ENCODE peak calls at places on chromosomes 1 and 21, in six cellular contexts. P is tibial artery; Y is stomach; D is uterus; Q is naive thymus-derived CD4-positive, alpha-beta T cell; V is brain microvascular endothelial cell. I is an unnamed sample.

GRCh38 chr1:182235952-182236650 is 155.5 kb downstream of the GLUL start:
- DNase-seq in V (peak; percentile 9), Q (no peak), P (no peak), Y (no peak), D (no peak), I (no peak)

GRCh38 chr1:150562384-150563339 is 13.5 kb downstream of the ADAMTSL4 start:
- DNase-seq in D (no peak), Y (peak; percentile 51), V (no peak), Q (peak; percentile 74), P (no peak), I (no peak)

GRCh38 chr1:85448358-85448757 is 16.6 kb downstream of the DDAH1 start:
- DNase-seq in Q (no peak), V (peak; percentile 47), D (no peak), P (no peak), Y (no peak), I (no peak)

GRCh38 chr1:15337656-15338402 is 71.9 kb upstream of the EFHD2 start:
- DNase-seq in D (no peak), Q (no peak), Y (no peak), V (peak; percentile 82), P (peak; percentile 82), I (no peak)

GRCh38 chr1:22524481-22524880 is 38.8 kb upstream of the EPHA8 start:
- DNase-seq in D (no peak), P (no peak), V (no peak), Y (no peak), Q (no peak), I (no peak)

GRCh38 chr21:31173881-31174555 is 135.7 kb upstream of the KRTAP19-8 start:
- DNase-seq in V (no peak), Q (peak; percentile 47), D (no peak), Y (peak; percentile 38), P (peak; percentile 72), I (no peak)

GRCh38 chr1:184747089-184747955 is 7.3 kb downstream of the EDEM3 start:
- DNase-seq in Y (no peak), P (no peak), V (no peak), Q (no peak), D (no peak), I (no peak)

GRCh38 chr1:184818646-184819045 is 64.0 kb upstream of the EDEM3 start:
- DNase-seq in Q (no peak), D (no peak), Y (no peak), P (no peak), V (no peak), I (no peak)

GRCh38 chr1:208044568-208045241 is 133.8 kb upstream of the CD34 start:
- DNase-seq in P (no peak), D (no peak), Y (no peak), V (no peak), Q (no peak), I (no peak)

GRCh38 chr1:53982034-53982761 is 35.8 kb downstream of the LDLRAD1 start:
- DNase-seq in Q (no peak), P (no peak), Y (no peak), V (peak; percentile 36), D (peak; percentile 54), I (peak; percentile 63)

GRCh38 chr1:47371016-47371517 is 37.5 kb downstream of the CMPK1 start:
- DNase-seq in V (no peak), D (no peak), P (no peak), Y (no peak), Q (no peak), I (no peak)

GRCh38 chr1:34113887-34114286 is 51.1 kb downstream of the CSMD2 start:
- DNase-seq in P (no peak), Q (no peak), V (peak; percentile 1), D (no peak), Y (no peak), I (peak; percentile 33)

GRCh38 chr1:94887603-94888171 is 39.2 kb downstream of the CNN3 start:
- DNase-seq in D (no peak), V (no peak), Y (no peak), Q (no peak), P (no peak), I (peak; percentile 52)

GRCh38 chr1:25559996-25560395 is 16.6 kb downstream of the LDLRAP1 start:
- DNase-seq in V (no peak), Q (no peak), P (no peak), Y (no peak), D (no peak), I (no peak)

GRCh38 chr1:68331117-68331865 is 99.0 kb upstream of the WLS start:
- DNase-seq in D (no peak), Y (no peak), V (peak; percentile 67), P (no peak), Q (no peak), I (no peak)

GRCh38 chr1:155242805-155243358 is 12.4 kb downstream of the ENTREP3 start:
- DNase-seq in Q (no peak), V (no peak), P (no peak), D (no peak), Y (no peak), I (no peak)
- H3K36me3 ChIP-seq in Q (peaks cover 5% of the 10 kb centered on the region), V (peaks cover 10% of the 10 kb centered on the region), P (peaks cover 13% of the 10 kb centered on the region), D (no peaks in the 10 kb centered on the region), Y (peaks cover 26% of the 10 kb centered on the region), I (peaks cover 4% of the 10 kb centered on the region)

GRCh38 chr1:212287261-212287895 is 2.2 kb downstream of the PPP2R5A start:
- DNase-seq in P (no peak), Y (no peak), D (no peak), V (no peak), Q (no peak), I (no peak)
- H3K4me3 ChIP-seq in P (peak overlapping the region; percentile 83), Y (peak overlapping the region; percentile 78), D (peak overlapping the region; percentile 89), V (peak overlapping the region; percentile 70), Q (peak overlapping the region; percentile 96), I (no peak overlapping the region)

GRCh38 chr21:14528815-14529214 is 17.3 kb downstream of the SAMSN1 start:
- DNase-seq in Y (no peak), D (no peak), P (no peak), V (no peak), Q (no peak), I (no peak)

GRCh38 chr21:14530574-14530973 is 15.5 kb downstream of the SAMSN1 start:
- DNase-seq in P (no peak), V (no peak), D (no peak), Y (no peak), Q (no peak), I (no peak)

GRCh38 chr21:14526816-14527689 is 19.1 kb downstream of the SAMSN1 start:
- DNase-seq in Y (no peak), Q (no peak), P (no peak), V (no peak), D (no peak), I (no peak)

GRCh38 chr21:14526199-14526598 is 19.9 kb downstream of the SAMSN1 start:
- DNase-seq in D (no peak), V (no peak), Q (no peak), Y (no peak), P (no peak), I (no peak)

GRCh38 chr21:14527690-14528652 is 18.1 kb downstream of the SAMSN1 start:
- DNase-seq in Y (no peak), P (no peak), V (no peak), D (no peak), Q (no peak), I (no peak)
- H3K27ac ChIP-seq in Y (peak overlapping the region; percentile 10), P (no peak overlapping the region), V (no peak overlapping the region), D (no peak overlapping the region), Q (no peak overlapping the region), I (no peak overlapping the region)

GRCh38 chr21:46254208-46254975 is 25.8 kb upstream of the LSS start:
- DNase-seq in P (no peak), Y (no peak), V (no peak), D (no peak), Q (no peak), I (no peak)
- H3K36me3 ChIP-seq in P (peaks cover 94% of the 10 kb centered on the region), Y (peaks cover 100% of the 10 kb centered on the region), V (peaks cover 80% of the 10 kb centered on the region), D (no peaks in the 10 kb centered on the region), Q (peaks cover 96% of the 10 kb centered on the region), I (peaks cover 42% of the 10 kb centered on the region)

DNA sequence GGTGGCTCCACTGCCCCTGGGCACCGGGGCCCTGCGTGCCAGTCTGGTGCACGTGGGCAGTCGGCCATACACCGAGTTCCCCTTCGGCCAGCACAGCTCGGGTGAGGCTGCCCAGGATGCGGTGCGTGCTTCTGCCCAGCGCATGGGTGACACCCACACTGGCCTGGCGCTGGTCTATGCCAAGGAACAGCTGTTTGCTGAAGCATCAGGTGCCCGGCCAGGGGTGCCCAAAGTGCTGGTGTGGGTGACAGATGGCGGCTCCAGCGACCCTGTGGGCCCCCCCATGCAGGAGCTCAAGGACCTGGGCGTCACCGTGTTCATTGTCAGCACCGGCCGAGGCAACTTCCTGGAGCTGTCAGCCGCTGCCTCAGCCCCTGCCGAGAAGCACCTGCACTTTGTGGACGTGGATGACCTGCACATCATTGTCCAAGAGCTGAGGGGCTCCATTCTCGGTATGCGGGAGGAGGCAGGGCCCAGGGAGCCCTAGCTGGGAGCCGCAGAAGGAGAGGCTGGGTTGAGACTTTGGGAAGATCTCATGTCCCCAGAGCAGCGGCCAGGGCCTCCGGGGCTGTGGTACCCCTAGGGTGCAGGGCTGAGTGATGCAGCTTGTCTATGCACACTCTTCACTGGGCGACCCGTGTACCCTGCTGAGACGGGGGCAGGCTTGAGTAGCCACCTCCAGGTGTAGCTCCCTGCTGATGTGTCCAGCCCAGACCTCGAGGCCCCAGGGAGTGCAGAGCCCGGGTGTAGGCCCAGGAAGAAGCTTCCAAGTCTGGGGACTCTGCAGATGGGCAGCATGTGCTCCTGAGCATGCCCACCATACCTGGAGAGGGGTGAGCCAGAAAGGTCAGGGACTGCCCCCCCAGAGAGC is 1.8 kb downstream of the VWA1 start:
- DNase-seq in D (peak; percentile 15), P (no peak), Q (no peak), V (no peak), Y (no peak), I (no peak)
- H3K4me3 ChIP-seq in D (no peak overlapping the region), P (no peak overlapping the region), Q (no peak overlapping the region), V (no peak overlapping the region), Y (peak overlapping the region; percentile 64), I (no peak overlapping the region)

GRCh38 chr1:89922911-89923310 is 72.0 kb upstream of the ZNF326 start:
- DNase-seq in V (no peak), Q (no peak), P (no peak), Y (no peak), D (no peak), I (no peak)

GRCh38 chr1:89918127-89918793 is 76.7 kb upstream of the ZNF326 start:
- DNase-seq in Y (no peak), D (no peak), V (no peak), Q (no peak), P (no peak), I (no peak)

GRCh38 chr1:89918794-89919155 is 76.1 kb upstream of the ZNF326 start:
- DNase-seq in Y (no peak), V (no peak), D (no peak), P (no peak), Q (no peak), I (no peak)

GRCh38 chr1:89917353-89917752 is 77.6 kb upstream of the ZNF326 start:
- DNase-seq in Q (no peak), P (no peak), V (no peak), D (no peak), Y (no peak), I (no peak)

DNA sequence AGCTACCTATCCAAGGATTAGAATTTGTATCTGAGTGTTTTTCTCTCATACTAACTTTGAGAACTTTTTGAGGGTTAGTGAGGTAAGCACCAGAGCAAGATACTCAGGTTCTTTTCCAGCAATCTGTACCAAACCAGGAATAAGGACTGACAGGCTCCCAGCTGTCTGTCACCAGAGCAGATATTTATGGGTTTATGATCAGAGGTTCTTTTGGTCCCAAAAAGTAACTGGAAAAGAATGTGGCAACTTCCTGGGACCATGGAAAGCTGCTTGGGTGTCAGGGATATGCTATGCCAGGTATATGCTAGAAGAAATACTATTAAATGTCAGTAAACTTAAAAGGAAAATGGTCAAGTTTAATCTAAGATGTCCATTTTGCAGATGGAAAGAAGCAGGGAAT is 75.7 kb upstream of the ZNF326 start:
- DNase-seq in V (no peak), P (no peak), Y (no peak), D (no peak), Q (no peak), I (no peak)
- H3K27ac ChIP-seq in V (no peak overlapping the region), P (no peak overlapping the region), Y (no peak overlapping the region), D (no peak overlapping the region), Q (no peak overlapping the region), I (no peak overlapping the region)